ENCODE peak calls at places on chromosomes 6 and 20, in seven cellular contexts. I, R, X, G, V, T and H are unnamed samples.

GRCh38 chr20:24899153-24899552 is 49.9 kb upstream of the CST7 start:
- DNase-seq in I (no peak), R (no peak), T (no peak), V (no peak), G (no peak), X (no peak), H (no peak)

GRCh38 chr6:82022614-82023102 is 224.9 kb downstream of the IBTK start:
- DNase-seq in G (no peak), X (no peak), R (no peak), V (no peak), T (no peak), I (peak; percentile 53), H (no peak)

GRCh38 chr20:31560900-31561598 is 44.0 kb upstream of the ID1 start:
- DNase-seq in G (no peak), X (no peak), R (no peak), V (no peak), I (peak; percentile 88), T (no peak), H (no peak)

GRCh38 chr6:130694617-130695016 is 132.6 kb upstream of the SMLR1 start:
- DNase-seq in G (no peak), R (no peak), V (no peak), T (no peak), I (no peak), X (no peak), H (no peak)

GRCh38 chr6:37725967-37726366 is 28.3 kb upstream of the MDGA1 start:
- DNase-seq in I (peak; percentile 27), X (no peak), T (peak; percentile 49), R (no peak), V (no peak), G (no peak), H (no peak)

GRCh38 chr6:149233056-149233715 is 84.3 kb upstream of the TAB2 start:
- DNase-seq in I (peak; percentile 64), G (no peak), V (peak; percentile 46), T (no peak), R (no peak), X (no peak), H (no peak)

GRCh38 chr6:103273048-103273447 is 1586.7 kb downstream of the HACE1 start:
- DNase-seq in I (no peak), T (peak; percentile 7), R (peak; percentile 19), X (no peak), G (peak; percentile 57), V (no peak), H (no peak)

GRCh38 chr20:7772376-7772775 is 167.9 kb downstream of the HAO1 start:
- DNase-seq in R (peak; percentile 20), G (no peak), X (no peak), I (peak; percentile 46), T (peak; percentile 10), V (no peak), H (no peak)

GRCh38 chr20:10171864-10172751 is 46.5 kb upstream of the SNAP25 start:
- DNase-seq in R (peak; percentile 87), I (peak; percentile 65), G (no peak), X (peak; percentile 24), T (peak; percentile 73), V (no peak), H (no peak)

GRCh38 chr6:13667655-13668054 is 44.0 kb downstream of the RANBP9 start:
- DNase-seq in X (no peak), V (no peak), G (no peak), T (no peak), I (no peak), R (no peak), H (no peak)

GRCh38 chr6:12012566-12013367 is 655 bp downstream of the HIVEP1 start:
- DNase-seq in X (peak; percentile 60), T (peak; percentile 87), R (peak; percentile 54), I (peak; percentile 63), G (peak; percentile 45), V (peak; percentile 87), H (peak; percentile 74)

GRCh38 chr6:119627908-119628669 is 278.5 kb upstream of the MAN1A1 start:
- DNase-seq in R (no peak), I (peak; percentile 24), G (no peak), T (no peak), X (no peak), V (no peak), H (no peak)

GRCh38 chr20:32368930-32369329 is 10.8 kb downstream of the ASXL1 start:
- DNase-seq in T (no peak), I (no peak), R (no peak), X (no peak), V (no peak), G (no peak), H (no peak)

GRCh38 chr6:80436663-80437062 is 330.2 kb downstream of the BCKDHB start:
- DNase-seq in T (no peak), R (no peak), X (no peak), I (no peak), G (no peak), V (no peak), H (no peak)

GRCh38 chr6:24858154-24858801 is 59.6 kb upstream of the ARMH2 start:
- DNase-seq in R (no peak), I (peak; percentile 54), X (no peak), G (no peak), V (peak; percentile 58), T (no peak), H (no peak)

GRCh38 chr6:90598192-90598951 is 11.5 kb upstream of the MAP3K7 start:
- DNase-seq in X (no peak), T (no peak), I (no peak), R (no peak), G (no peak), V (no peak), H (no peak)

GRCh38 chr6:4660377-4661321 is 115.6 kb upstream of the CDYL start:
- DNase-seq in X (no peak), I (no peak), R (no peak), V (no peak), G (no peak), T (no peak), H (no peak)

GRCh38 chr6:36643967-36644366 is 34.5 kb upstream of the CDKN1A start:
- DNase-seq in T (no peak), R (no peak), X (no peak), G (no peak), V (no peak), I (no peak), H (no peak)

GRCh38 chr6:56312049-56312448 is 64.7 kb upstream of the COL21A1 start:
- DNase-seq in V (no peak), R (no peak), T (no peak), X (no peak), I (no peak), G (no peak), H (no peak)

GRCh38 chr20:15654208-15654649 is 919.0 kb downstream of the KIF16B start:
- DNase-seq in V (no peak), G (peak; percentile 40), T (peak; percentile 56), R (peak; percentile 48), I (peak; percentile 43), X (peak; percentile 48), H (no peak)

GRCh38 chr6:156686429-156686939 is 90.7 kb upstream of the ARID1B start:
- DNase-seq in I (peak; percentile 61), R (peak; percentile 67), T (peak; percentile 79), X (peak; percentile 51), V (peak; percentile 23), G (peak; percentile 74), H (no peak)

GRCh38 chr20:13816757-13817156 is 31.9 kb downstream of the NDUFAF5 start:
- DNase-seq in R (no peak), G (no peak), I (no peak), T (no peak), V (no peak), X (no peak), H (no peak)

GRCh38 chr6:156590482-156590881 is 186.7 kb upstream of the ARID1B start:
- DNase-seq in R (no peak), X (no peak), T (no peak), V (no peak), G (no peak), I (no peak), H (no peak)

GRCh38 chr20:51382986-51383821 is 159.3 kb downstream of the NFATC2 start:
- DNase-seq in I (peak; percentile 33), V (no peak), G (no peak), R (peak; percentile 81), X (no peak), T (no peak), H (no peak)

GRCh38 chr6:63533952-63534351 is 38.3 kb upstream of the LOC128125822 start:
- DNase-seq in V (no peak), T (no peak), G (no peak), R (no peak), I (no peak), X (no peak), H (no peak)

GRCh38 chr20:6692566-6693168 is 74.8 kb upstream of the BMP2 start:
- DNase-seq in V (no peak), G (no peak), T (peak; percentile 14), R (no peak), I (no peak), X (no peak), H (no peak)

GRCh38 chr6:105359419-105360366 is 43.2 kb downstream of the PREP start:
- DNase-seq in T (no peak), R (no peak), I (peak; percentile 86), X (peak; percentile 18), V (no peak), G (peak; percentile 8), H (no peak)

GRCh38 chr6:161273356-161273751 is 507 bp downstream of the AGPAT4 start:
- DNase-seq in T (peak; percentile 25), I (peak; percentile 37), V (peak; percentile 76), G (no peak), R (peak; percentile 57), X (no peak), H (no peak)

GRCh38 chr6:158786645-158787304 is 32.4 kb downstream of the EZR start:
- DNase-seq in G (no peak), V (no peak), I (no peak), R (no peak), T (no peak), X (no peak), H (no peak)

GRCh38 chr6:3286641-3287171 is 28.0 kb downstream of the PSMG4 start:
- DNase-seq in T (no peak), X (no peak), G (no peak), R (no peak), V (no peak), I (no peak), H (no peak)

GRCh38 chr20:53706511-53707031 is 112.9 kb upstream of the ZNF217 start:
- DNase-seq in G (peak; percentile 33), T (no peak), R (no peak), V (no peak), I (peak; percentile 48), X (peak; percentile 55), H (no peak)

GRCh38 chr20:53917145-53918009 is 153.0 kb downstream of the BCAS1 start:
- DNase-seq in G (no peak), T (peak; percentile 44), V (no peak), I (peak; percentile 79), X (peak; percentile 73), R (no peak), H (no peak)

GRCh38 chr6:169529931-169530761 is 171.7 kb downstream of the WDR27 start:
- DNase-seq in X (no peak), R (no peak), G (no peak), I (peak; percentile 86), V (peak; percentile 24), T (no peak), H (no peak)

GRCh38 chr6:14383393-14384174 is 266.0 kb downstream of the CD83 start:
- DNase-seq in R (no peak), I (no peak), X (no peak), T (peak; percentile 10), G (no peak), V (no peak), H (no peak)

GRCh38 chr20:57163041-57163440 is 103.4 kb downstream of the BMP7 start:
- DNase-seq in G (no peak), I (no peak), V (no peak), T (no peak), R (no peak), X (no peak), H (no peak)